ENCODE peak calls at places on chromosomes 13 and 19, in four cellular contexts. U, E, L and P are unnamed samples. For H3K4me1, the result is how much of the 10 kb centered on the place peaks cover.

GRCh38 chr19:34888091-34888490 is 38.6 kb upstream of the ZNF30 start:
- DNase-seq in U (no peak), E (no peak), L (no peak), P (no peak)

GRCh38 chr13:26976336-26976735 is 195.3 kb downstream of the USP12 start:
- DNase-seq in U (no peak), E (no peak), L (no peak), P (no peak)

GRCh38 chr13:109719962-109720646 is 66.3 kb downstream of the IRS2 start:
- DNase-seq in U (no peak), E (no peak), L (no peak), P (no peak)

GRCh38 chr19:39155114-39155700 is 29.6 kb downstream of the PAK4 start:
- DNase-seq in U (peak), E (no peak), L (no peak), P (no peak)

GRCh38 chr13:40495620-40496001 is 170.8 kb downstream of the FOXO1 start:
- DNase-seq in U (no peak), E (no peak), L (no peak), P (no peak)

GRCh38 chr13:60583911-60584753 is 187.1 kb downstream of the TDRD3 start:
- DNase-seq in U (peak), E (no peak), L (no peak), P (no peak)

GRCh38 chr19:4066682-4067395 is at the start of gene ZBTB7A:
- DNase-seq in U (peak), E (peak), L (peak), P (peak)

GRCh38 chr19:11535792-11536595 is 2.7 kb upstream of the CNN1 start:
- DNase-seq in U (peak), E (peak), L (peak), P (peak)

GRCh38 chr13:110890279-110891150 is 24.4 kb downstream of the ANKRD10 start:
- DNase-seq in U (no peak), E (no peak), L (no peak), P (no peak)
- H3K4me1 ChIP-seq in U (under half), E (under half), L (under half), P (under half)

GRCh38 chr19:7200739-7201138 is 93.5 kb downstream of the INSR start:
- DNase-seq in U (no peak), E (no peak), L (no peak), P (no peak)

GRCh38 chr19:7197169-7197759 is 97.0 kb downstream of the INSR start:
- DNase-seq in U (peak), E (peak), L (peak), P (peak)

GRCh38 chr19:7196721-7197168 is 97.5 kb downstream of the INSR start:
- DNase-seq in U (peak), E (no peak), L (peak), P (no peak)

GRCh38 chr19:7199613-7200533 is 94.3 kb downstream of the INSR start:
- DNase-seq in U (peak), E (no peak), L (peak), P (no peak)

GRCh38 chr19:7197760-7198696 is 96.2 kb downstream of the INSR start:
- DNase-seq in U (peak), E (peak), L (peak), P (peak)
- TF ChIP-seq CTCF in U (peak), E (peak), L (peak), P (peak)

GRCh38 chr19:58466760-58467589 is at the start of gene ZNF324:
- DNase-seq in U (peak), E (peak), L (peak), P (peak)

GRCh38 chr19:58466089-58466759 is 656 bp upstream of the ZNF324 start:
- DNase-seq in U (no peak), E (no peak), L (no peak), P (no peak)

GRCh38 chr19:58469241-58470013 is 2.5 kb downstream of the ZNF324 start:
- DNase-seq in U (no peak), E (no peak), L (no peak), P (no peak)

GRCh38 chr19:58471736-58472135 is 4.4 kb upstream of the ZNF446 start:
- DNase-seq in U (no peak), E (no peak), L (no peak), P (no peak)

DNA sequence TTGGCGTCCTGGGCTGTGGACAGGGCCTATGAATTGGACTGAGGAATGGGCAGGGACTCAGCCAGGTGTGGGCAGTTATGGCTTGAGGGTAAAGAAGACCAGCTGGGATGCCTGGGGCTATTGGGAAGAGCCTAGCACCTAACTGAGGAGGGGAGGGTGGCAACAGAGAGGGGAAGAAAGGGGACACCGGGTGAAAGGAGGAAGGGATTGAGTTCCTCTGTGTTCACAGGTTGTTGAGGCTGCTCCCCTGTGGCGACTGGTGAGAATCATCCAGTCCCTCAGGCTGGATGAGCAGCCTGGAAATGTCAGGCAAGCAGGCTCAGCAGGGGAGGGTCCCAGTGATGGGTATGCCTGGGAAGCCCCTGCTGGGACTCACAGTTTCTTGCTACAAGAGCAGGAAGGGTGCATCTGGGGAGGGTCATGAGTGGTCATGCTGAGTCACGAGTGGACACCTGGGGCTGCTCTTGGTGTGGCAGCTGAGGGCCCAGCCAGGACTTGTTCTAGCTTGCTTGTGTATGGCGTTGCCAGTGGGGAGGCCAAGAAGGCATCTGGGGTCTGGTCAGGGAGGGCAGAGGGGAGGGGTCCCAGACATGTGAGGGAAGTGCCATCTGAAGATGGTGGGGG is 1.4 kb downstream of the ZNF324 start:
- DNase-seq in U (no peak), E (no peak), L (no peak), P (no peak)
- TF ChIP-seq POLR2A in U (no peak), E (no peak), L (no peak), P (no peak)

GRCh38 chr19:48169585-48169973 is 565 bp downstream of the LIG1 start:
- DNase-seq in U (peak), E (peak), L (peak), P (peak)
- H3K4me1 ChIP-seq in U (under half), E (under half), L (under half), P (under half)

DNA sequence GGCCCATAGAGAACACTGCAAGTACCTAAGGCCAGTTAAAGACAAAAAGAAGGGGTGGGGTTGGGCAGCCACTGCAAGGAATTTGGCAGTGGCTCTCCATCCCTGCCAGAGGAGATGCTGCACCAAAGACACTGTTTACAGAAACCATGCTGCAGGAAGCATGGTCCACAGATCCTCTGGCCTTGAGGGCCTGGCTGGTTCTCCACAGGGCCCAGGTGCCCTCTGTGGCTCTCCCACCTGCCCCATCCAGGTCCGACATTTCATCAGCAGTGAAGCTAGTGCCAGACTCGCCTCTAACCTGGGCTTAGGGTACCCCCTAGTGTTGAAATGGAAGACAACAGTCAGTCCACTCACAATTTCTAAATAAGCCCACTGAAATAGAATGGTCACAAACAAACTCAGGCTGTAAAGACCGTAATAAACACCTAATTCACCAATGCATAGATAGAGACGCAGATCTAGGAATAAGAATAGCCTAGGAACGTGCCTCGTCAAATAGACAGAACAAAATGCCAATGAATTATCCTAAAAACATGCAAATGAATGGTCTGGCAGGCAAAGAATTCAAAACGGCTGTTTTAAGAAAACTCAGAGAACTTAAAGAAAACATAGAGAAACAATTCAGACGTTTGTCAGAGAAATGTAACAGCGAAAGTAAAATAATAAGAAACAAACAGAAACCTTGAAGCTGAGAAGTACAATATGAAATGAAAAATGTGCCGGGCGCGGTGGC is 23.3 kb downstream of the LYPD4 start:
- DNase-seq in U (no peak), E (no peak), L (peak), P (peak)
- TF ChIP-seq CTCF in U (peak), E (no peak), L (peak), P (peak)

GRCh38 chr19:53867225-53868090 is at the start of gene MYADM:
- DNase-seq in U (peak), E (peak), L (peak), P (peak)
- TF ChIP-seq POLR2A in U (peak), E (peak), L (peak), P (peak)

DNA sequence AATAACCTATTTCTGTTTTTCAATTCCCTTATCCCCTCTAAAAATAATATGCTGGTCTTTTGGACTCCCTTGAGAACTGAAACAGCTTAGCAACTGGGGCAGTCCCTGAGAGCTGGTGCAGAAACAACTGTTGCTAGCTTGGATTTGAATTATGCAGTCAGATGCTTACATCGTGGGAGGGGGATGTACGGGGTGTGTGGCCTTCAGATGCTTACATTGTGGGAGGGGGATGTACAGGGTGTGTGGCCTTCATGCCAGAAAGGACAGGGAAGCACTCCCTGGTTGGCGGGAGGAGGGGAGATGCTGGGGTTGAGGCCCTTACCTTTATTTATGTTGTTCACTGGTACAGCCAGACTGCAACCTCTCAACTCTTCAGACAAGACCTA is 25.6 kb downstream of the LRCH1 start:
- DNase-seq in U (no peak), E (no peak), L (no peak), P (no peak)
- H3K4me1 ChIP-seq in U (under half), E (under half), L (under half), P (under half)

GRCh38 chr19:1422943-1423342 is 15.3 kb upstream of the RPS15 start:
- DNase-seq in U (no peak), E (no peak), L (no peak), P (no peak)
- TF ChIP-seq CTCF in U (no peak), E (no peak), L (no peak), P (no peak)